ENCODE peak calls at places on chromosomes 3 and 15, in five cellular contexts. D, B, N, W and Y are unnamed samples.

GRCh38 chr15:44813231-44813630 is 76.9 kb downstream of the TRIM69 start:
- DNase-seq in W (no peak), N (no peak), D (no peak), B (peak), Y (no peak)

GRCh38 chr15:60751985-60752952 is 273.3 kb upstream of the ICE2 start:
- DNase-seq in N (peak), W (peak), B (no peak), D (peak), Y (no peak)

GRCh38 chr3:7740458-7740857 is 761.2 kb upstream of the LMCD1 start:
- DNase-seq in W (no peak), N (no peak), D (no peak), B (no peak), Y (no peak)

GRCh38 chr3:62688050-62688449 is 187.2 kb downstream of the CADPS start:
- DNase-seq in B (no peak), W (no peak), N (no peak), D (peak), Y (no peak)

GRCh38 chr15:93073465-93073952 is 15.5 kb downstream of the RGMA start:
- DNase-seq in B (no peak), N (no peak), D (no peak), W (no peak), Y (no peak)

GRCh38 chr3:78163379-78163778 is 1123.5 kb downstream of the ROBO2 start:
- DNase-seq in B (no peak), D (no peak), W (no peak), N (no peak), Y (no peak)

GRCh38 chr15:80550219-80550909 is 144.7 kb upstream of the ABHD17C start:
- DNase-seq in W (no peak), N (no peak), D (peak), B (no peak), Y (no peak)

GRCh38 chr15:91279481-91279880 is 179.4 kb downstream of the SV2B start:
- DNase-seq in B (no peak), W (no peak), D (no peak), N (no peak), Y (no peak)

GRCh38 chr15:34494084-34494399 is 56.4 kb upstream of the GOLGA8A start:
- DNase-seq in B (no peak), N (no peak), D (no peak), W (no peak), Y (no peak)

GRCh38 chr3:169334994-169335393 is 328.5 kb downstream of the MECOM start:
- DNase-seq in B (no peak), W (no peak), D (no peak), N (no peak), Y (no peak)

GRCh38 chr15:74976159-74976558 is 19.2 kb upstream of the SCAMP5 start:
- DNase-seq in N (no peak), B (no peak), W (no peak), D (no peak), Y (no peak)

GRCh38 chr15:80219955-80220354 is 32.1 kb downstream of the CTXND1 start:
- DNase-seq in N (no peak), W (no peak), D (no peak), B (no peak), Y (no peak)

GRCh38 chr3:188744166-188744565 is 427.6 kb upstream of the TPRG1 start:
- DNase-seq in N (no peak), B (no peak), W (no peak), D (no peak), Y (no peak)

GRCh38 chr3:141231923-141232861 is 567 bp downstream of the PXYLP1 start:
- DNase-seq in N (peak), B (peak), W (peak), D (no peak), Y (no peak)

GRCh38 chr15:67839358-67839928 is 402 bp downstream of the RNU6-1 start:
- DNase-seq in B (peak), W (no peak), N (no peak), D (peak), Y (no peak)